ENCODE peak calls at places on chromosomes 6 and 20, in ten cellular contexts. V, T, P, N, K, G, L, Y, J and Q are unnamed samples.

GRCh38 chr20:25050501-25051350 is 7.2 kb downstream of the ACSS1 start:
- DNase-seq in T (no peak), J (no peak), V (no peak), G (no peak), L (no peak), K (no peak), Y (no peak), N (no peak), P (no peak), Q (no peak)

GRCh38 chr20:58228484-58229197 is at the start of gene ANKRD60:
- DNase-seq in L (no peak), J (no peak), G (peak; percentile 68), T (peak; percentile 44), Y (no peak), K (peak; percentile 13), N (no peak), P (no peak), V (peak; percentile 63), Q (no peak)

GRCh38 chr6:107106165-107106564 is 9.2 kb downstream of the BEND3 start:
- DNase-seq in T (no peak), L (no peak), G (no peak), V (no peak), K (no peak), P (no peak), J (no peak), Y (no peak), N (no peak), Q (no peak)

GRCh38 chr20:1838479-1839279 is 56.5 kb upstream of the SIRPA start:
- DNase-seq in J (no peak), P (no peak), K (no peak), L (no peak), G (no peak), V (no peak), Y (no peak), N (no peak), T (no peak), Q (no peak)

GRCh38 chr6:12009180-12009748 is 2.8 kb upstream of the HIVEP1 start:
- DNase-seq in K (no peak), N (no peak), J (peak; percentile 36), Y (no peak), V (peak; percentile 11), L (no peak), G (peak; percentile 20), T (no peak), P (peak; percentile 84), Q (no peak)

GRCh38 chr6:39263299-39264037 is 34.2 kb upstream of the KCNK5 start:
- DNase-seq in G (no peak), V (no peak), J (no peak), Y (no peak), P (no peak), L (no peak), N (no peak), T (no peak), K (no peak), Q (no peak)

GRCh38 chr6:23091795-23092194 is 522.4 kb downstream of the HDGFL1 start:
- DNase-seq in L (no peak), N (no peak), J (no peak), T (no peak), V (peak; percentile 23), K (peak; percentile 66), G (no peak), P (no peak), Y (no peak), Q (no peak)

GRCh38 chr6:44960898-44961297 is 367.2 kb upstream of the RUNX2 start:
- DNase-seq in K (no peak), T (no peak), L (no peak), Y (no peak), J (peak; percentile 53), V (peak; percentile 52), P (no peak), N (no peak), G (peak; percentile 14), Q (no peak)

GRCh38 chr6:166855416-166855815 is 100.9 kb downstream of the RNASET2 start:
- DNase-seq in T (no peak), V (no peak), Y (no peak), L (no peak), J (no peak), N (no peak), P (no peak), G (no peak), K (no peak), Q (no peak)

GRCh38 chr6:166850677-166851076 is 105.7 kb downstream of the RNASET2 start:
- DNase-seq in G (no peak), Y (no peak), V (no peak), T (no peak), N (no peak), J (no peak), P (no peak), L (no peak), K (no peak), Q (no peak)

GRCh38 chr6:166851426-166851825 is 104.9 kb downstream of the RNASET2 start:
- DNase-seq in J (no peak), T (no peak), K (no peak), G (no peak), P (no peak), N (no peak), V (no peak), L (no peak), Y (no peak), Q (no peak)

GRCh38 chr6:166852484-166852975 is 103.8 kb downstream of the RNASET2 start:
- DNase-seq in K (no peak), J (no peak), Y (no peak), L (no peak), G (no peak), N (no peak), V (no peak), P (no peak), T (peak; percentile 38), Q (no peak)

GRCh38 chr6:166853371-166854325 is 102.7 kb downstream of the RNASET2 start:
- DNase-seq in P (no peak), Y (no peak), G (no peak), J (no peak), L (no peak), N (no peak), V (no peak), K (no peak), T (no peak), Q (no peak)
- TF ChIP-seq CTCF in P (no peak), Y (no peak), G (no peak), J (no peak), L (no peak), N (no peak), V (no peak), K (no peak), T (no peak), Q (no peak)

GRCh38 chr20:34644951-34645350 is 31.9 kb downstream of the PIGU start:
- DNase-seq in L (no peak), K (no peak), J (no peak), T (no peak), V (no peak), P (no peak), G (no peak), N (no peak), Y (no peak), Q (no peak)

GRCh38 chr20:34647737-34648136 is 29.2 kb downstream of the PIGU start:
- DNase-seq in V (no peak), T (no peak), N (no peak), K (no peak), Y (no peak), P (no peak), J (peak; percentile 60), L (no peak), G (no peak), Q (no peak)

GRCh38 chr20:34642009-34642408 is 34.9 kb downstream of the PIGU start:
- DNase-seq in Y (no peak), G (no peak), J (no peak), K (no peak), T (no peak), P (no peak), L (no peak), N (no peak), V (no peak), Q (no peak)

GRCh38 chr20:34643919-34644318 is 33.0 kb downstream of the PIGU start:
- DNase-seq in J (no peak), P (no peak), L (no peak), T (no peak), Y (no peak), K (peak; percentile 96), N (no peak), G (peak; percentile 40), V (peak; percentile 94), Q (no peak)

GRCh38 chr20:34644345-34644744 is 32.5 kb downstream of the PIGU start:
- DNase-seq in N (no peak), V (no peak), L (no peak), G (no peak), J (no peak), Y (no peak), T (no peak), P (no peak), K (no peak), Q (no peak)
- TF ChIP-seq CTCF in N (no peak), V (no peak), L (no peak), G (no peak), J (no peak), Y (no peak), T (no peak), P (no peak), K (no peak), Q (no peak)

GRCh38 chr6:30721198-30722024 is 1.3 kb downstream of the TUBB start:
- DNase-seq in Y (peak; percentile 76), T (peak; percentile 90), J (peak; percentile 80), V (peak; percentile 93), K (peak; percentile 89), G (peak; percentile 90), P (peak; percentile 93), N (peak; percentile 58), L (peak; percentile 93), Q (no peak)
- TF ChIP-seq CTCF in Y (peak; percentile 35), T (peak; percentile 38), J (peak; percentile 61), V (peak; percentile 32), K (no peak), G (peak; percentile 16), P (peak; percentile 71), N (peak; percentile 45), L (peak; percentile 36), Q (peak; percentile 72)

GRCh38 chr6:158628542-158628941 is 16.0 kb downstream of the DYNLT1 start:
- DNase-seq in Y (no peak), T (peak; percentile 9), V (no peak), L (no peak), N (no peak), J (no peak), P (no peak), G (no peak), K (no peak), Q (no peak)

GRCh38 chr6:158629376-158630221 is 14.9 kb downstream of the DYNLT1 start:
- DNase-seq in Y (no peak), L (peak; percentile 47), G (no peak), N (no peak), P (peak; percentile 63), V (no peak), T (peak; percentile 25), K (no peak), J (peak; percentile 71), Q (no peak)

GRCh38 chr6:158633127-158633526 is 11.4 kb downstream of the DYNLT1 start:
- DNase-seq in P (no peak), G (no peak), J (no peak), L (no peak), K (no peak), N (no peak), V (no peak), Y (no peak), T (no peak), Q (no peak)

GRCh38 chr6:158631678-158632537 is 12.6 kb downstream of the DYNLT1 start:
- DNase-seq in K (peak; percentile 58), P (peak; percentile 44), T (no peak), G (peak; percentile 87), L (no peak), J (no peak), V (peak; percentile 93), Y (no peak), N (no peak), Q (no peak)

DNA sequence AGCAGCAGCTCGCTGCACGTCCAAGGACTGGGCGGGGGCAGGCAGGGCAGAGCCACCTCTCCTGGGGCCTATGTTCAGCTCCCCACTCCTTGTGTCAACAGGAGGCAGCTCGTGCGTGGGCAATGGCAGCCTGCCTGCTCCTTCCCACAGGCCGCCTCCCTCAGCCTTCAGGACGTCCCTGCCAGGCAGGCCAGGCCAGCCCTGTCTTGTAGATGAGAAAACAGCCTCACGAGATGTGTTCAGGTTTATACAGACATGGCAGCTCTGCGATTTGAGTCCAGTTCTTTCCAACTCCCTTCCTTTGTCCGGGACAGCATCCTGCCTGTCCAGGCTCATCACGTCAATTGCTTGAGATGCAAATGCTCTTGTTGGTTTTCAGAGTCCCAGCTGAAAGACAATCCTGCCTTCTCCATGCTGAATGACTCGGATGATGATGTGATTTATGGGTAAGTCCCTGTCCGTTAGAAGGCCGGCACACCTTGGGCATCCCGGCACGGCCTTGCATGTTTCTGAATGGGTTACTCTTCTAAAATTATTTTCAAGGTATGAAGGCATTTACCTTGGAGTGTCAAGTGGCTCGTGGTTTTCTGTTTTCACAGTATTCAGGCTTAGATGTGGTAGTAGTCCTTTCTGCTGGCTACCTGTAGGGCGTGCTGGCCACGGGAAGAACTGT is 13.5 kb downstream of the DYNLT1 start:
- DNase-seq in T (no peak), L (no peak), Y (no peak), G (peak; percentile 43), K (peak; percentile 60), V (peak; percentile 59), P (no peak), J (no peak), N (no peak), Q (no peak)
- TF ChIP-seq CTCF in T (no peak), L (no peak), Y (no peak), G (peak; percentile 4), K (no peak), V (peak; percentile 15), P (no peak), J (no peak), N (no peak), Q (no peak)